ENCODE peak calls at places on chromosomes 12 and 14, in five cellular contexts. O, M, H, R and Z are unnamed samples.

GRCh38 chr12:29593001-29593400 is 95.5 kb upstream of the OVCH1 start:
- DNase-seq in O (no peak), M (no peak), H (no peak), R (no peak), Z (no peak)

GRCh38 chr12:131134523-131135310 is 181.0 kb downstream of the ADGRD1 start:
- DNase-seq in M (no peak), O (no peak), H (no peak), R (no peak), Z (no peak)

GRCh38 chr14:26729851-26730250 is 132.0 kb upstream of the NOVA1 start:
- DNase-seq in R (no peak), M (no peak), H (no peak), O (peak), Z (no peak)

GRCh38 chr12:48925218-48925871 is at the start of gene FKBP11:
- DNase-seq in H (peak), O (peak), M (peak), R (peak), Z (no peak)

GRCh38 chr12:87280893-87281292 is 748.3 kb downstream of the C12orf50 start:
- DNase-seq in O (no peak), H (no peak), M (no peak), R (no peak), Z (no peak)

GRCh38 chr12:15350643-15351042 is 28.3 kb downstream of the PTPRO start:
- DNase-seq in R (no peak), O (no peak), H (no peak), M (no peak), Z (no peak)

GRCh38 chr14:99881011-99881410 is 87.8 kb downstream of the EML1 start:
- DNase-seq in O (no peak), H (no peak), R (no peak), M (no peak), Z (no peak)

GRCh38 chr14:95463173-95463901 is 53.1 kb downstream of the SYNE3 start:
- DNase-seq in R (peak), H (peak), M (no peak), O (no peak), Z (no peak)

GRCh38 chr12:29609431-29610215 is 112.1 kb upstream of the OVCH1 start:
- DNase-seq in M (no peak), H (no peak), R (no peak), O (no peak), Z (no peak)

GRCh38 chr12:120583478-120584030 is 2.4 kb upstream of the POP5 start:
- DNase-seq in M (peak), O (peak), H (peak), R (peak), Z (peak)

GRCh38 chr14:96194657-96195431 is 9.8 kb upstream of the BDKRB2 start:
- DNase-seq in M (no peak), O (peak), R (no peak), H (no peak), Z (no peak)

GRCh38 chr14:57549165-57549564 is 55.5 kb upstream of the CCDC198 start:
- DNase-seq in H (no peak), M (no peak), O (no peak), R (no peak), Z (no peak)

GRCh38 chr12:124605869-124606774 is 38.7 kb upstream of the NCOR2 start:
- DNase-seq in M (no peak), R (no peak), H (no peak), O (no peak), Z (no peak)

GRCh38 chr12:132057691-132058090 is 86.4 kb downstream of the DDX51 start:
- DNase-seq in O (no peak), H (no peak), M (no peak), R (no peak), Z (no peak)

GRCh38 chr14:79448922-79449321 is 762.4 kb downstream of the DIO2 start:
- DNase-seq in H (no peak), M (no peak), R (no peak), O (no peak), Z (no peak)

GRCh38 chr12:29053567-29053966 is 95.5 kb upstream of the FAR2 start:
- DNase-seq in O (no peak), M (no peak), H (no peak), R (no peak), Z (no peak)

GRCh38 chr12:107415066-107415465 is 270.5 kb upstream of the PWP1 start:
- DNase-seq in H (no peak), M (no peak), R (no peak), O (peak), Z (no peak)

GRCh38 chr12:49909826-49910225 is 6.1 kb upstream of the FAIM2 start:
- DNase-seq in R (no peak), M (no peak), O (peak), H (no peak), Z (no peak)

GRCh38 chr12:101880769-101881168 is 3.4 kb downstream of the DRAM1 start:
- DNase-seq in H (no peak), R (no peak), O (no peak), M (no peak), Z (no peak)

GRCh38 chr12:28033538-28033915 is 61.0 kb upstream of the PTHLH start:
- DNase-seq in H (no peak), R (no peak), O (no peak), M (no peak), Z (no peak)

GRCh38 chr12:67468549-67469245 is 179.8 kb upstream of the DYRK2 start:
- DNase-seq in R (no peak), O (no peak), H (no peak), M (no peak), Z (no peak)

GRCh38 chr14:68692916-68693771 is 99.7 kb downstream of the ZFP36L1 start:
- DNase-seq in H (no peak), O (peak), M (no peak), R (no peak), Z (no peak)

GRCh38 chr14:76918176-76918750 is 92.1 kb downstream of the LRRC74A start:
- DNase-seq in H (peak), R (peak), M (peak), O (peak), Z (peak)